ENCODE peak calls at places on chromosomes 3 and 15, in six cellular contexts. G, M, C, O, D and Y are unnamed samples.

GRCh38 chr3:64188810-64189560 is 36.3 kb downstream of the PRICKLE2 start:
- ATAC-seq in M (no peak), C (no peak), O (peak), G (no peak), D (no peak), Y (peak)

GRCh38 chr3:152356870-152357276 is 88.1 kb downstream of the MBNL1 start:
- ATAC-seq in M (no peak), G (no peak), D (no peak), O (no peak), C (no peak), Y (no peak)

GRCh38 chr3:142029052-142029642 is 120.2 kb downstream of the TFDP2 start:
- ATAC-seq in D (no peak), C (no peak), G (peak), O (no peak), M (peak), Y (no peak)

GRCh38 chr15:89377842-89378698 is 43.4 kb upstream of the POLG start:
- ATAC-seq in D (no peak), G (no peak), M (no peak), O (peak), C (no peak), Y (peak)

GRCh38 chr3:185215873-185216586 is 37.8 kb downstream of the EHHADH start:
- ATAC-seq in G (no peak), O (no peak), D (no peak), M (peak), C (no peak), Y (no peak)

GRCh38 chr3:187919535-187919934 is 174.3 kb upstream of the BCL6 start:
- ATAC-seq in O (peak), M (no peak), G (no peak), C (no peak), D (no peak), Y (no peak)

GRCh38 chr15:22795206-22796063 is 9.0 kb downstream of the NIPA1 start:
- ATAC-seq in O (no peak), C (no peak), G (peak), D (peak), M (peak), Y (no peak)

GRCh38 chr3:162134571-162134970 is 638.0 kb downstream of the OTOL1 start:
- ATAC-seq in G (no peak), C (no peak), D (no peak), M (no peak), O (no peak), Y (no peak)

GRCh38 chr3:149473314-149473990 is 1.0 kb upstream of the TM4SF4 start:
- ATAC-seq in D (no peak), M (no peak), C (peak), O (peak), G (peak), Y (peak)

GRCh38 chr15:29805043-29805707 is 17.1 kb downstream of the TJP1 start:
- ATAC-seq in O (peak), C (no peak), G (no peak), D (no peak), M (no peak), Y (peak)

GRCh38 chr3:78926523-78926922 is 841.3 kb downstream of the ROBO1 start:
- ATAC-seq in G (no peak), D (no peak), M (no peak), O (no peak), C (no peak), Y (no peak)

GRCh38 chr3:52221563-52222318 is 3.7 kb downstream of the TLR9 start:
- ATAC-seq in G (no peak), D (no peak), M (no peak), C (no peak), O (no peak), Y (no peak)

GRCh38 chr15:50135123-50135541 is 16.1 kb upstream of the ATP8B4 start:
- ATAC-seq in O (no peak), C (peak), M (no peak), D (no peak), G (no peak), Y (peak)

GRCh38 chr15:29712149-29712885 is 110.0 kb downstream of the TJP1 start:
- ATAC-seq in G (no peak), O (no peak), D (no peak), C (no peak), M (no peak), Y (no peak)

GRCh38 chr3:169146866-169147245 is 516.7 kb downstream of the MECOM start:
- ATAC-seq in C (no peak), G (peak), O (peak), M (peak), D (no peak), Y (no peak)

GRCh38 chr3:133269393-133269792 is 130.5 kb upstream of the BFSP2 start:
- ATAC-seq in G (no peak), M (no peak), C (no peak), D (no peak), O (no peak), Y (no peak)

GRCh38 chr3:169562988-169563774 is 100.3 kb downstream of the MECOM start:
- ATAC-seq in O (no peak), G (no peak), C (peak), M (no peak), D (no peak), Y (no peak)

DNA sequence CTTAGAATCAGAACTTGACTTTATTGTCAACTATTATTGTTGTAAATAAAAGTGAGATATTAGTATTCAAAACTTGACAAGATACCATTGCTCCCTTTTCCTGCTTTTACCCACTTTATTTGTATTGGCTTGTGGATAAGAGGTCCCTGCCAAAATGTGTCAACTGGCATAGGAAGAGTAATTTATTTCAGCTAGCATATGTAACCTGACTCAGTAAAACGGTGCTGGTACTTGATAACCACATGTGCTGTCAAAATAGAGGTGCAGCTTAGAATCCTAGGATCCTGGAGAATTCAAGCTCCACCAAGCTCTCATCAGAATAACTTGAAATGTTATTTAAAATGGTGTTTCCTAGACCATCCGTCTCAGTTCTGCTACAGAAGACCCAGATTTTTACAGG is 90.2 kb upstream of the TGFBR2 start:
- ATAC-seq in M (no peak), D (no peak), O (no peak), C (no peak), G (no peak), Y (no peak)
- TF ChIP-seq POLR2AphosphoS5 in M (no peak), D (no peak), O (no peak), C (no peak), G (no peak), Y (no peak)

DNA sequence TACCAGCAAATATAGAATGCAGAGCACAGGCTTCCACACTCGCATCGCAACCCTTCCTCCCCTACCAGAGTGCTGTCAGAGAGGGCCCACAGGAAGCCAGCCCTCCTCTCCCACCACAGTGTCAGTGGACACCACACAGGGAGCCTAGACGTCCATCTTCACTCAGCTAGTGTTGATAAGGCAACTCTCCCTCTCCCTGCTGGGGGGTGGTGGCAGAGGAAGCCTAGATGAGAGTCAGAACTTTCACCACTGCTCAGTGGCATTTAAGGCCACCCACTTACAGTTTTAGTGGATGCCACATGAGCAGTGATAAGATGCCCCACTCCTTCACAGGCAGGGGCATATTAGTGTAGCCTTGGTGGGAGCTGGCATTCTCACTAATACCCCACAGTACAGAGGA is 109.8 kb upstream of the UBE3A start:
- ATAC-seq in G (no peak), M (no peak), O (no peak), D (no peak), C (no peak), Y (no peak)
- H3K4me3 ChIP-seq in G (no peak), M (no peak), O (no peak), D (no peak), C (no peak), Y (no peak)

DNA sequence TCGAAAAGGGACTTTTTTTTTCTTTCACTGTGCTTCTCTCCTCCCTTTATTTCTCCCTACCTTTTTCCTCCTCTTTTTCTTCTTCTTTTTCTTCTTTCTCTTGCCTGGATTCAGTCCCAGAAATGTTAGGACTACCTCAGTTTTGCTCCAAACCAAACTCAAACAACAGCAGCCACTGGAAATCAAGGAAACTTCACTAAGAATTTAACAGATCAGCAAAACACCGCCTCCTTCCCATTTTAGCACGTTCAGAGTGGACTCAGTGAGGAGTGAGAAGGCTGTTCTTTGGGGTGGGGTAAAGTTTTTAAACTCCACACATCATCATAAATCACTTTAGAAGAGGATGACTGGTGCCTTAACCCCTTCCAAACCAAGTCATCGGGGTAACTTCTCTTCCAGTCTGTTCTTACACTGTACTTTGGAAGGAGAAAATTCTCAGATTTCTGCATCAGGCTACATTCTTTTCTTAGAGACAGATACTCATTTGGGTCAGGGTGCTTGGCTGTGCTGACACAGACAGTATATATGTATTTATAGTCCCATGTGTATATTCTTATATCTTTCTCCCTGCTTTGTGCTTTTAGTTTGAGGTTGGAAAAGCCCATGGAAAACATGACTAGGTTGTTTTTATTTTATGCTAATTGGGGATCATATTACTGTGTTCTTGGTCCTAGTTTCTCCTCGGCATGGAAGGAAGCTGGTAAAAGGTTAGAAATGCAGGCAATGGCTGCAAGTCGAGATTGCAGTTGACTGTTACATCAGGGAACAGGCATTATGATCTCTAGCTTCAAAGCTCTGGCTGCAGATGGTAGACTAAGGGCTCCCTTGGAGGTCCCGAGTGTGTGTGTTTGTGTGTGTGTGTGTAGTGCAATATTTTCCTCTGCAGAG is at the start of gene CCDC80:
- ATAC-seq in D (no peak), C (peak), G (peak), O (peak), M (peak), Y (peak)
- TF ChIP-seq POLR2AphosphoS5 in D (no peak), C (peak), G (peak), O (peak), M (peak), Y (peak)

DNA sequence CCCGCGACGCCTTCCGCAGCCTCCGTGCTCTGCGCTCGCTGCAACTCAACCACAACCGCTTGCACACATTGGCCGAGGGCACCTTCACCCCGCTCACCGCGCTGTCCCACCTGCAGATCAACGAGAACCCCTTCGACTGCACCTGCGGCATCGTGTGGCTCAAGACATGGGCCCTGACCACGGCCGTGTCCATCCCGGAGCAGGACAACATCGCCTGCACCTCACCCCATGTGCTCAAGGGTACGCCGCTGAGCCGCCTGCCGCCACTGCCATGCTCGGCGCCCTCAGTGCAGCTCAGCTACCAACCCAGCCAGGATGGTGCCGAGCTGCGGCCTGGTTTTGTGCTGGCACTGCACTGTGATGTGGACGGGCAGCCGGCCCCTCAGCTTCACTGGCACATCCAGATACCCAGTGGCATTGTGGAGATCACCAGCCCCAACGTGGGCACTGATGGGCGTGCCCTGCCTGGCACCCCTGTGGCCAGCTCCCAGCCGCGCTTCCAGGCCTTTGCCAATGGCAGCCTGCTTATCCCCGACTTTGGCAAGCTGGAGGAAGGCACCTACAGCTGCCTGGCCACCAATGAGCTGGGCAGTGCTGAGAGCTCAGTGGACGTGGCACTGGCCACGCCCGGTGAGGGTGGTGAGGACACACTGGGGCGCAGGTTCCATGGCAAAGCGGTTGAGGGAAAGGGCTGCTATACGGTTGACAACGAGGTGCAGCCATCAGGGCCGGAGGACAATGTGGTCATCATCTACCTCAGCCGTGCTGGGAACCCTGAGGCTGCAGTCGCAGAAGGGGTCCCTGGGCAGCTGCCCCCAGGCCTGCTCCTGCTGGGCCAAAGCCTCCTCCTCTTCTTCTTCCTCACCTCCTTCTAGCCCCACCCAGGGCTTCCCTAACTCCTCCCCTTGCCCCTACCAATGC is 2.0 kb downstream of the ISLR start:
- ATAC-seq in C (no peak), G (no peak), O (no peak), D (no peak), M (no peak), Y (no peak)
- H3K4me3 ChIP-seq in C (no peak), G (no peak), O (no peak), D (no peak), M (no peak), Y (peak)

GRCh38 chr3:157533298-157533870 is 30.2 kb upstream of the VEPH1 start:
- ATAC-seq in M (peak), G (no peak), O (no peak), D (no peak), C (no peak), Y (no peak)
- TF ChIP-seq POLR2AphosphoS5 in M (no peak), G (no peak), O (no peak), D (no peak), C (no peak), Y (no peak)